ENCODE peak calls at places on chromosomes 5 and 9, in six cellular contexts. G is anterior cingulate cortex, B is T-cell, A is amniotic stem cell, F is occipital lobe, S is AG08395. M is an unnamed sample.
A peak's percentile ranks its signal among the peaks of the same experiment; 100 is the strongest.

GRCh38 chr9:136700959-136701664 is 11.3 kb upstream of the DIPK1B start:
- DNase-seq in B (peak; percentile 72), F (no peak), S (no peak), G (no peak), A (no peak), M (no peak)

GRCh38 chr5:139138790-139139189 is 59.4 kb downstream of the SIL1 start:
- DNase-seq in A (peak; percentile 7), S (peak; percentile 61), B (no peak), G (no peak), F (peak; percentile 36), M (peak; percentile 35)

GRCh38 chr5:149466457-149466972 is 84.7 kb downstream of the CSNK1A1 start:
- DNase-seq in S (peak; percentile 81), B (no peak), A (no peak), F (peak; percentile 23), G (no peak), M (peak; percentile 63)

GRCh38 chr5:64876203-64876602 is 107.5 kb downstream of the CWC27 start:
- DNase-seq in G (no peak), B (no peak), S (no peak), A (no peak), F (no peak), M (no peak)

GRCh38 chr9:127519301-127520166 is 68.2 kb downstream of the LRSAM1 start:
- DNase-seq in S (peak; percentile 96), A (peak; percentile 94), F (no peak), G (no peak), B (no peak), M (peak; percentile 98)

GRCh38 chr5:21263361-21263760 is 1275.4 kb upstream of the CDH18 start:
- DNase-seq in S (no peak), B (no peak), A (no peak), F (no peak), G (no peak), M (peak; percentile 36)

GRCh38 chr5:169213479-169213878 is 87.5 kb downstream of the SLIT3 start:
- DNase-seq in A (no peak), F (no peak), B (no peak), S (peak; percentile 81), G (no peak), M (no peak)

GRCh38 chr5:174514325-174514724 is 210.1 kb upstream of the MSX2 start:
- DNase-seq in B (no peak), A (no peak), F (no peak), S (no peak), G (no peak), M (no peak)

GRCh38 chr5:109455598-109456096 is 45.9 kb upstream of the PJA2 start:
- DNase-seq in B (no peak), G (no peak), S (peak; percentile 86), A (peak; percentile 86), F (no peak), M (peak; percentile 100)

GRCh38 chr5:160359816-160360215 is 10.6 kb downstream of the C1QTNF2 start:
- DNase-seq in S (no peak), A (no peak), G (no peak), F (no peak), B (no peak), M (no peak)

GRCh38 chr5:31029925-31030324 is 163.6 kb upstream of the CDH6 start:
- DNase-seq in G (no peak), B (no peak), A (no peak), F (no peak), S (no peak), M (no peak)

GRCh38 chr9:133485531-133486260 is 6.8 kb upstream of the SLC2A6 start:
- DNase-seq in S (no peak), G (no peak), A (no peak), F (no peak), B (no peak), M (no peak)

GRCh38 chr5:79795764-79796398 is 106.2 kb downstream of the CMYA5 start:
- DNase-seq in G (no peak), A (no peak), S (peak; percentile 42), B (no peak), F (no peak), M (peak; percentile 50)

GRCh38 chr9:117153021-117153420 is 261.8 kb downstream of the ASTN2 start:
- DNase-seq in F (no peak), B (no peak), S (no peak), G (no peak), A (no peak), M (peak; percentile 25)

GRCh38 chr5:35773936-35774335 is 82.8 kb upstream of the IL7R start:
- DNase-seq in G (no peak), A (no peak), B (no peak), F (no peak), S (peak; percentile 11), M (peak; percentile 70)